ENCODE peak calls at places on chromosomes 2 and 18, in four cellular contexts. G is body of pancreas, F is stomach, H is uterus. P is an unnamed sample. For H3K4me1, the result is how much of the 10 kb centered on the place peaks cover.

GRCh38 chr18:51361130-51361860 is 163.8 kb upstream of the MEX3C start:
- DNase-seq in G (no peak), H (no peak), F (no peak), P (no peak)

GRCh38 chr2:43737097-43737854 is 36.6 kb upstream of the DYNC2LI1 start:
- DNase-seq in H (peak), G (no peak), F (no peak), P (no peak)

GRCh38 chr2:239360421-239361310 is 40.2 kb downstream of the HDAC4 start:
- DNase-seq in H (peak), F (no peak), G (no peak), P (no peak)

GRCh38 chr18:65737346-65737745 is 13.5 kb upstream of the CDH7 start:
- DNase-seq in H (no peak), F (no peak), G (no peak), P (no peak)

GRCh38 chr18:26488417-26489009 is 59.8 kb downstream of the KCTD1 start:
- DNase-seq in G (no peak), H (no peak), F (no peak), P (no peak)

GRCh38 chr2:119468154-119468955 is 36.7 kb downstream of the TMEM37 start:
- DNase-seq in F (no peak), G (no peak), H (no peak), P (no peak)

GRCh38 chr2:205947621-205948495 is 138.1 kb downstream of the INO80D start:
- DNase-seq in F (peak), H (peak), G (peak), P (no peak)

GRCh38 chr2:6780765-6781274 is 84.9 kb downstream of the CMPK2 start:
- DNase-seq in H (peak), G (peak), F (peak), P (no peak)

GRCh38 chr2:83378921-83379320 is 1080.2 kb downstream of the SUCLG1 start:
- DNase-seq in F (no peak), G (no peak), H (no peak), P (no peak)

GRCh38 chr2:240363718-240364581 is 71.5 kb upstream of the GPC1 start:
- DNase-seq in F (no peak), H (no peak), G (no peak), P (no peak)

GRCh38 chr2:6773007-6773693 is 92.6 kb downstream of the CMPK2 start:
- DNase-seq in F (peak), H (no peak), G (peak), P (no peak)

GRCh38 chr18:76619342-76620315 is 124.6 kb upstream of the ZNF516 start:
- DNase-seq in F (peak), G (peak), H (peak), P (no peak)
- H3K4me3 ChIP-seq in F (peak), G (no peak), H (peak), P (peak)

DNA sequence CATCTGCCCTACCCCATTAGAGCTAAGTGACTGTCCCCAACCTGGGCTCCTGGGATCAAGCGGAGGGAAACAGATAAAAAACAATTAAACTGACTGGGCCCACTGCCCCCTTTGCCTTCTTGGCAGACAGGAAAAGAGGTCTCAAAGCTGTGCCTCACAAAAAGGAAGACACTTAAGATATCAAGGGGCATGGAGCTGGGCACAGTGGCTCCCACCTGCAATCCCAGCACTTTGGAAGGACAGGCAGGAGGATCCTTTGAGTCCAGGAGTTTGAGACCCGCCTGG is 75.2 kb upstream of the SP3 start:
- DNase-seq in G (no peak), H (no peak), F (no peak), P (no peak)
- H3K4me1 ChIP-seq in G (under half), H (under half), F (under half), P (under half)

GRCh38 chr18:35479911-35480586 is 17.7 kb downstream of the INO80C start:
- DNase-seq in G (no peak), F (peak), H (no peak), P (no peak)

GRCh38 chr18:35478520-35479435 is 19.0 kb downstream of the INO80C start:
- DNase-seq in F (peak), H (no peak), G (no peak), P (no peak)

GRCh38 chr18:35477497-35477896 is 20.3 kb downstream of the INO80C start:
- DNase-seq in F (no peak), H (no peak), G (no peak), P (no peak)

GRCh38 chr18:35474884-35475283 is 22.9 kb downstream of the INO80C start:
- DNase-seq in F (no peak), H (no peak), G (no peak), P (no peak)

GRCh38 chr18:35477974-35478373 is 19.8 kb downstream of the INO80C start:
- DNase-seq in G (no peak), H (no peak), F (no peak), P (no peak)
- TF ChIP-seq POLR2A in G (no peak), H (no peak), F (no peak), P (no peak)

GRCh38 chr2:213067888-213068287 is 83.5 kb downstream of the IKZF2 start:
- DNase-seq in H (no peak), G (no peak), F (no peak), P (no peak)

GRCh38 chr2:213065583-213066444 is 85.6 kb downstream of the IKZF2 start:
- DNase-seq in F (peak), H (no peak), G (peak), P (no peak)

GRCh38 chr2:213064099-213064498 is 87.3 kb downstream of the IKZF2 start:
- DNase-seq in G (no peak), H (no peak), F (no peak), P (no peak)

GRCh38 chr2:213068681-213069359 is 82.6 kb downstream of the IKZF2 start:
- DNase-seq in H (no peak), F (no peak), G (no peak), P (no peak)

DNA sequence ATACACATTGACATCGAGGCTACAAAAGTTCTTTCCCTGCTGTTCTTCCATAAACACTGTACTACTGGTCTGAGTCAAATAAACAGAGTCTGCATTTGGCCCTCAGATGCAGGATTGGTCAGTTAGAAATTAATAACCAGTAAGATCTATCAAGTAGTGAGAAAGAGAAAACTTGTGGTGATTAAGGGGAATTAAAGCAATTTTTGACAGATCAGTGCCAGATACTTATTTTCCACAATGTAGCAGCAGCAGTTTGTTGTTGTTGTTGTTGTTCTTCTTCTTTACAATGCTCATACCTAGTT is 85.0 kb downstream of the IKZF2 start:
- DNase-seq in H (no peak), F (no peak), G (no peak), P (no peak)
- H3K4me3 ChIP-seq in H (no peak), F (no peak), G (no peak), P (peak)

GRCh38 chr18:76499021-76499420 is 4.0 kb upstream of the ZNF516 start:
- DNase-seq in G (no peak), F (no peak), H (no peak), P (no peak)
- H3K4me1 ChIP-seq in G (under half), F (under half), H (under half), P (under half)

GRCh38 chr18:63970803-63971191 is 916 bp downstream of the SERPINB8 start:
- DNase-seq in F (no peak), G (peak), H (no peak), P (no peak)

GRCh38 chr18:63974991-63975390 is 5.1 kb downstream of the SERPINB8 start:
- DNase-seq in F (no peak), G (no peak), H (no peak), P (no peak)

GRCh38 chr18:63971320-63972071 is 1.6 kb downstream of the SERPINB8 start:
- DNase-seq in H (no peak), F (no peak), G (no peak), P (no peak)

GRCh38 chr18:63965716-63966330 is 4.1 kb upstream of the SERPINB8 start:
- DNase-seq in G (no peak), F (no peak), H (no peak), P (no peak)

DNA sequence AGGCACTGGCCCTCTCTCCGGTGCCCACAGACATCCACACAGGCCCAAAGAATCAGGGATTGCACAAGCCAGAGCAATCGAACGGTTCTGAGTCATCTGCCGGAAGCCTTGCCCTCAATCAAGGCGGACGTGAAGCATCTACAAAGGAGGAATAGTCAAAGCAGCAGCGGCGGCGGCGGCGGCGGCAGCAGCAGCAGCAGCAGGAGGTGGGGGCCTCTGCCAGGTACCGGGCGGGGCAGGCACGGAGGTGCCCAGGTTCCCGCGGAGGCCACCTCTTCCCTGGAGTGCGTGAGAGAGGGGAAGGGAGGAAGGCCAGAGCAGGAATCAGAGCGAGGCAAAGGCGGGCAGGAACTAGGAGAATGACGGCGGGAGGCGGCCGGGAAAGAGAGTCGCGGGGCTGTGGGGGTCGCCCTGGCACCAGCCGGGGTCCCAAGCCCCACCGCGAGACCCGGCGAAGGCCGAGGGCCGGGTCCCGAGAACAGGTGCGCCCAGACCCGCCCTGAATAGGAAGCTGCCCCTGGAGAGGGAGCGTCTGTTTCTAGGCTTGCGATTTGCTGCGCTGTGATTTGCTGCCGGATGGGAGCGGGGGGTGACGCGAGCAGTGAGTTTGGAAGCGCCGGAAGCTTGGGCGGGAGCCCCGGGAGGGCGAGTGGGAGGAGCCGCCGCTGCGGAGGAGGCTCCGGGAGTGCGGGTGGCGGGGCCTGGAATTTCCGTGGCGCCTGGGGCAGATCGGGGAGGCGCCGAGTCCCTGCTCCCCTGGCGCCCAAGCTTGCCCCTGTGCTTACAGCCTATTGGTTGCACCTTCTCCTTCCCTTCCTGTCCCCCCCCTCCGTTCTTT is at the start of gene SERPINB8:
- DNase-seq in G (peak), F (peak), H (peak), P (peak)
- TF ChIP-seq POLR2A in G (peak), F (no peak), H (peak), P (no peak)

DNA sequence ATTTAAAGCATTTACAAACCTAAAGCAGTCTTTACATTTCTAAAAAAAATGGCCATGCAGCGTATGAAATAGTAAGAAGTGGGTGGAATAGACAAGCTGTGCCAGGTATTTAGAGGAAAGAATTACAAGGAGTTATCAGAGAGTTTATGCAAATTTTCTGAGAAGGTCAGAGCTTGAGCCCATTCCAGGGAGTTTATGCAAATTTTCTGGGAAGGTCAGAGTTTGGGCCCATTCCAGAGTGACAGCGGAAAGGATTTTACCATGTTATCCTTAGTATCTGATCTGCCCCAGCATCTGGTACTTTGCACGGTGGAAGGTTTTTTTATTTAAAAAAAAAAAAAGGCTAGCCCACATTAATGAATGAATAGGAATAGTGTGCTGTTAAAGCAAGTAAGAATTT is 1.4 kb upstream of the DOK6 start:
- DNase-seq in F (no peak), G (no peak), H (no peak), P (no peak)
- H3K4me3 ChIP-seq in F (no peak), G (no peak), H (no peak), P (no peak)

GRCh38 chr2:105755895-105756294 is 11.2 kb downstream of the NCK2 start:
- DNase-seq in H (no peak), G (no peak), F (no peak), P (no peak)
- H3K4me1 ChIP-seq in H (under half), G (under half), F (under half), P (under half)